ENCODE peak calls at places on chromosomes 7 and 10, in six cellular contexts. H, K, F, V, B and U are unnamed samples.

GRCh38 chr7:68381731-68382130 is 1216.5 kb upstream of the AUTS2 start:
- DNase-seq in H (no peak), K (no peak), F (no peak), V (no peak), B (no peak), U (no peak)

GRCh38 chr10:22620140-22620857 is 94.1 kb downstream of the PIP4K2A start:
- DNase-seq in H (no peak), K (no peak), F (no peak), V (no peak), B (no peak), U (no peak)

GRCh38 chr7:92057375-92057774 is 76.9 kb downstream of the CYP51A1 start:
- DNase-seq in H (no peak), K (no peak), F (no peak), V (no peak), B (no peak), U (no peak)

GRCh38 chr7:151632750-151633515 is 113.2 kb upstream of the RHEB start:
- DNase-seq in H (peak), K (no peak), F (peak), V (no peak), B (peak), U (peak)

GRCh38 chr10:33547976-33548375 is 213.5 kb upstream of the NRP1 start:
- DNase-seq in H (no peak), K (no peak), F (no peak), V (no peak), B (no peak), U (no peak)

GRCh38 chr7:99624487-99624886 is 7.7 kb downstream of the ZSCAN25 start:
- DNase-seq in H (no peak), K (no peak), F (no peak), V (no peak), B (no peak), U (no peak)

GRCh38 chr10:119786117-119786769 is 60.4 kb downstream of the INPP5F start:
- DNase-seq in H (no peak), K (no peak), F (no peak), V (peak), B (no peak), U (no peak)

GRCh38 chr10:34528320-34528719 is 286.8 kb downstream of the PARD3 start:
- DNase-seq in H (no peak), K (no peak), F (no peak), V (peak), B (no peak), U (no peak)

GRCh38 chr7:101087334-101088068 is 2.2 kb downstream of the TRIM56 start:
- DNase-seq in H (no peak), K (no peak), F (no peak), V (no peak), B (no peak), U (no peak)

GRCh38 chr7:151141855-151142685 is 25.4 kb downstream of the GBX1 start:
- DNase-seq in H (no peak), K (no peak), F (no peak), V (no peak), B (no peak), U (no peak)

GRCh38 chr10:31599626-31600504 is 280.8 kb downstream of the ZEB1 start:
- DNase-seq in H (no peak), K (no peak), F (no peak), V (no peak), B (no peak), U (no peak)

GRCh38 chr10:35092851-35093250 is 2.7 kb upstream of the CUL2 start:
- DNase-seq in H (no peak), K (no peak), F (no peak), V (no peak), B (no peak), U (no peak)

GRCh38 chr10:14820010-14820774 is 17.6 kb downstream of the CDNF start:
- DNase-seq in H (no peak), K (no peak), F (no peak), V (no peak), B (no peak), U (no peak)

DNA sequence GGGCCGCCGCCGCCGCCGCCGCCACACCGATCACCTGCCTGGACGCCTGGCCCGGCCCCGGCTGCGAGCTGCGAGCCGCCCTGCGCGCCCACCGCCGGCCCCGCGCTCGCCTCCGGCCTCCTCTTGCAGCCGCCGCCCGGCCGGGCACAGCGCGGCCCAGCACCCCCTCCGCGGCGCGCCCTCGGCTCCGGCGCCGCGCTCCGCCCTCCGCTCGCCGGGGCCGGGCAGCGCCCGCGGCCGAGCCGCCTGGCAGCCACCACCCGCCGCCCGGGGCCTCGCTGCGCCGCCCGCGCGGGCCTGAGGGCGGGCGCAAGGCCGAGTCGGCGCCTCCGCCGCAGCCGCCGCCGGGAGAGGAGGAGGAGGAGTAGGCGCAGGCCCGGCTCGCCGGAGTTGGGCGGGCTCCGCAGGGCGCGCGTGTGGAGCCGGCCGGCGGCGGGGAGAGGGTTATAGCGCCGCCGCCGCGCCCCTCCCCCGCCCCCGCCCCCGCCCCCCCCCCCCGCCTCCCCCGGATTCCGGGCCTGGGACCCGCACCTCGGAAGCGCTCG is at the start of gene PDGFA:
- DNase-seq in H (no peak), K (peak), F (no peak), V (no peak), B (no peak), U (no peak)
- TF ChIP-seq TAF1 in H (no peak), K (no peak), F (no peak), V (no peak), B (peak), U (no peak)

GRCh38 chr7:44735403-44736165 is 13.1 kb upstream of the ZMIZ2 start:
- DNase-seq in H (no peak), K (no peak), F (peak), V (peak), B (no peak), U (no peak)
- TF ChIP-seq POLR2AphosphoS5 in H (no peak), K (no peak), F (no peak), V (no peak), B (no peak), U (no peak)

DNA sequence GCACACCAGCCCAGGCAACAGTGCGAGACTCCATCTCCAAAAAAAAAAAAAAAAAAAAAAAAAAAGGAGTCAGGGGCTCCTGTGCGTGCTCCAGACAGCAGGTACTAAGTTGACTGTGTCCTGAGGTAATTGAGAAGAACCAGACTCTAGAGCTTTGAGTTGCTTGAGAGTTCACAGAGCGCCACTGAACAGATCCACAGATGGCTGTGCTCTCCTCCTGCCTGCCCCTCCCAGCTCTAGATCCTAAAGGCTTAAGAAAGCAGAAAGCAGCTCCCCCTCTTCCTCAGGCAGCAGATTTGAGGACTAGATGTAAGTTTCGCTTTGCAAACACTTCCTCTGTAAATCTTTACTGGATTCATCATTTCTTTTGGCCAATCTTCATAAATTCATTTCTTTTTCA is 38.7 kb downstream of the SHH start:
- DNase-seq in H (no peak), K (no peak), F (no peak), V (no peak), B (no peak), U (no peak)
- TF ChIP-seq POLR2A in H (no peak), K (no peak), F (no peak), V (no peak), B (no peak), U (no peak)

DNA sequence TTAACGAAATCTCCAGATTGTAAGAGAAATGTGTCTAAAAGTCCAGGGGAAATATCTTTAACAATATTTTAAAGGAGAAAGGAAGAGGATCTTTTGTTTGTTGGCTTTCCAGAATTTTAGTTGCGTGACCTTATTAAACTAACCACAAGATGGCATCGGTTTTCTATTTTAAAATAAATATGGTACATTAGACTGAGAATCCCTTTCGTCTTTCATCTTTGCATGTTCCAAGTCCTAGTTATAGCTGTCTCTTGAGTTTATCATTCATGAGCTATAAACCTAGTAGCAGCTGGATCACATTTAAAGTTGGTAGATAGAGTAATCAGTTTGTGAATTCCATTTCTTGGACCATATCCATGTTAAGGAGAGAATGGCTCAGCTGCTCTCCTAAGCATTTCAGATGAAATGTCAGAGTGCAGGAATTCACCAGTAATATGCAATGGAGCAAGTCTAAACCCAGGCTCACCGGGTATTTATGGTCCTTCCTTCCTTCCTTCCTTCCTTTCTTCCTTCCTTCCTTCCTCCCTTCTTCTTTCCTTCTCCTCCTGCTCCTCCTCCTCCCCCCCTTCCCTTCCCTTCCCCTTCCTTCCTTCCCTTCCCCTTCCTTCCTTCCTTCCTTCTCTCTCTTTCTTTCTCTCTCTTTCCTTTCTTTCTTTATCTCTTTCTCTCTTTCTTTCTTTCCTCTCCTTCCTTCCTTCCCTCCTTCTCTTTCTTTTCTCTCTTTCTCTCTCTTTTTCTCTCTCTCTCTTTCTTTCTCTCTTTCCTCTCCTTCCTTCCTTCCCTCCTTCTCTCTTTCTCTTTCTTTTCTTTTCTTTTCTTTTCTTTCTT is 57.8 kb upstream of the RAB18 start:
- DNase-seq in H (no peak), K (no peak), F (no peak), V (peak), B (no peak), U (no peak)
- TF ChIP-seq TAF1 in H (no peak), K (no peak), F (no peak), V (no peak), B (no peak), U (no peak)

GRCh38 chr10:24208661-24209420 is at the start of gene KIAA1217:
- DNase-seq in H (no peak), K (no peak), F (no peak), V (peak), B (peak), U (no peak)
- TF ChIP-seq POLR2AphosphoS5 in H (no peak), K (no peak), F (no peak), V (peak), B (peak), U (no peak)

DNA sequence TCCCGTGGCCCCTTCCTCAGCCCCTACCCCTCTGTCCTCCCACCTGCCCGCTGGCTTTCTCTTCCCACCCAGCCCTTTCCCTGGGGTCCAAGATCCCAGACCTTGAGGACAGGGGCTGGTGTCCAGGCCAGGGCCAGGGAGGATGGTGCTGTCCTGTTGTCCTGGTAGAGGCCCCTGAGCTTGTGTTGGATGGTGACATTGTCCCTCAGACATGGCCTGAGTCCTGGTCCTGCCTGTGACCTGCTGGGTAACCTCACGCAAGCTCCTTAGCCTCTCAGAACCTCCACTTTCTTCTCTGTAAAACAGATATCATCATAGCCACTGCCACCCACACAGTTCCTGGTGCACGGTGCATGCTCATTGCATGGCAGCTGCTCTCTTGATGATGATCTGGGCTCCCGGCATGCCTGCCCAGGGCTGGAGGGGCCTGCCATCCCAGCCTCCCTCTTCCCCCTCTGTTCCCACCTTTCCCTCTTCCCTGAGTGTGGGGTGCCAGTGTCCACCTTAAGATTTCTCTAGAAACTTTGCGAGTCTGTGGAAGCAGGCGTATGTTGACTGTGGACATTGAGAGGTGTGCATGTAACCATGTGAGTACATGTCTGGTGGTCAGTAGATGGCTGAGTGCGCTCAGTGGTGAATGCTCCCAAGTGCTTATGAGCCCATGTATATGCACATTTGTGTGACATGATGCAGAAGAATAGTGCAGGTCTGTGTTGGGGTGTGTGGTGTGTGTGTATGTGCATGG is 60.4 kb downstream of the NEURL1 start:
- DNase-seq in H (no peak), K (no peak), F (no peak), V (no peak), B (no peak), U (no peak)
- TF ChIP-seq POLR2A in H (no peak), K (no peak), F (no peak), V (no peak), B (no peak), U (no peak)

DNA sequence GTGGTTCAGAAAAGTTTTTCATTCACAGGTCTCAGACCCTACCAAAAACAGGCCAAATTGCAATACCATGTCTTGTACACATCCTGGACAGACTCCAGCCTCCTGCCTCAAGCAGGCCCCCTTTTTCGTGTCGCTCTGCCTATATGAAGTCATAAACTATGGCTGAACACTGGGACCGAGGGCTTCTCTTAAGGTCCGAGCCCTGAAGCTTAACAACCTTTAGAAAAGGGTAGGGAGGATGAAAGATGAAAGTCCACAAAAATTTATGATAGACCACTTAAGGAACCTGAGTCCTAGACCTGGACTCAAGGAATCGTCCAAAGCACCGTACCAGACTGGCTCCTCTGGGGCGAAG is 1.3 kb downstream of the FBXW4 start:
- DNase-seq in H (no peak), K (no peak), F (no peak), V (peak), B (no peak), U (no peak)
- TF ChIP-seq TAF1 in H (no peak), K (no peak), F (no peak), V (no peak), B (no peak), U (no peak)

GRCh38 chr7:122199171-122199570 is 55.1 kb upstream of the AASS start:
- DNase-seq in H (no peak), K (no peak), F (no peak), V (no peak), B (no peak), U (no peak)

GRCh38 chr7:122203814-122204213 is 59.8 kb upstream of the AASS start:
- DNase-seq in H (no peak), K (no peak), F (no peak), V (no peak), B (no peak), U (no peak)

GRCh38 chr7:122200888-122201287 is 56.8 kb upstream of the AASS start:
- DNase-seq in H (no peak), K (no peak), F (no peak), V (no peak), B (no peak), U (no peak)

GRCh38 chr7:122198581-122198980 is 54.5 kb upstream of the AASS start:
- DNase-seq in H (no peak), K (no peak), F (no peak), V (no peak), B (no peak), U (no peak)
- TF ChIP-seq POLR2AphosphoS5 in H (no peak), K (no peak), F (no peak), V (no peak), B (no peak), U (no peak)

GRCh38 chr7:45000096-45001032 is at the start of gene CCM2:
- DNase-seq in H (no peak), K (no peak), F (no peak), V (no peak), B (no peak), U (no peak)

GRCh38 chr7:44998153-44998871 is 1.7 kb upstream of the CCM2 start:
- DNase-seq in H (no peak), K (no peak), F (no peak), V (no peak), B (no peak), U (no peak)

GRCh38 chr7:45001138-45001694 is 1.2 kb downstream of the CCM2 start:
- DNase-seq in H (no peak), K (peak), F (no peak), V (no peak), B (no peak), U (no peak)

GRCh38 chr7:45001826-45002225 is 1.8 kb downstream of the CCM2 start:
- DNase-seq in H (no peak), K (no peak), F (no peak), V (no peak), B (no peak), U (no peak)

DNA sequence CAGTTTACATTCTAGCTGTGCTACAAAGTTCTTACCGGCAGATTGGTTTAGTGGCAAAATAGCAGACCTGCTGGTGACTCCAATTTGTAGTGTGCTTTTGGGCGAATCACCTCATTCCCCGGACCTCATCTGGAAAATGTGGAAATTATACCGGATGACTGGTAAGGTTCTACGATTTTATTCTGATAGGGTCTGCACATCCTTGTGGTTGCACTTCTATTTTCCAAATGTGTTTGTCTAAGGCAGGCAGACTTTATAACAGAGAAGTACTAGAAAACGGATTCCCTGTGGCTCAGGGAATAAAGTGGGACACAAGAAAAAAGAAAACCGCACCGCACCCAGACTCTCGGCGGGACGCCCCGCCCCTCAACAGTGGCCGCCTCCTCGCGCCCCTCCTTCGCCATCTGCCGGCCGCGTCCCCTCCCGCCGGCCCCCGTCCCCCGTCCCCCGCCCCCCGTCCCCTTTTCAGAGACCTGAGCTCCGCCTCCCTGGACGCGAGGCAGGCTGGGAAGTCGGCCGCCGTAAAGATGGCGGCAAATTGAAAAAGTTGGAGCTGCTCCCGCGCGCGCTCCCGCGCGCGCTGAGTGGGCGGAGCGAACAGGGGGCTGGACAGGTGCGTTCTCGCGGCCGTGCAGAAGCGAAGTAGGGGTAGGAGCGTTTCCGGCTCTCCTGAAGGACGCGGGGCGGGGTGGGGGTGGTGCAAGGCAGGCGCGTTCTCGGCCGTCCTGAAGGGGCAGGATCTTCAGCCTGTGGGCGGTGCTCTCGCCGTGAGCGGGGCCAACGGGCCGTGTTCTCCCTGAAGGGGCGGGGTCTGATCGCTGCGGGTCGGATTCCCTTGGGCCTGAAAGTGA is 531 bp upstream of the CCM2 start:
- DNase-seq in H (peak), K (peak), F (peak), V (peak), B (peak), U (peak)
- TF ChIP-seq POLR2A in H (no peak), K (peak), F (no peak), V (peak), B (peak), U (peak)

DNA sequence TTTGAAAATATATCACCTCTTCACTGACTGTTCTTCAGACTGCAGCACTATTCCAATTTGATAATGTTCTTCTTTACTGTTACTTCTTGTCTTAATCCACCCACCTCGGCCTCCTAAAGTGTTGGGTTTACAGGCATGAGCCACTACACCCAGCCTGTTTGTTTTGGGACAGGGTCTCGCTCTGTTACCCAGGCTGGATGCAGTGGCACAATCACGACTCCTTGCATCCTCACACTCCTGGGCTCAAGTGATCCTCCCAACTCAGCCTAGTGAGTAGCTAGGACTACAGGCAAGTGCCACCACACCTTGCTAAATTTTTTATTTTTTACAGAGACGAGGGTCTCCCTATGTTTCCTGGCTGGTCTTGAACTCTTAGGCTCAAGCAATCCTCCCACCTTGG is 77.9 kb downstream of the NDUFB2 start:
- DNase-seq in H (no peak), K (no peak), F (no peak), V (no peak), B (no peak), U (no peak)
- TF ChIP-seq TAF1 in H (no peak), K (no peak), F (no peak), V (no peak), B (no peak), U (no peak)